ENCODE peak calls at places on chromosomes 4 and X, in nine cellular contexts. Z is thyroid gland, W is astrocyte, J is psoas muscle, N is cardiac muscle cell, X is A673, U is HCT116, H is astrocyte of the spinal cord, S is pancreas. K is an unnamed sample.

GRCh38 chr4:40722576-40723161 is 27.1 kb upstream of the NSUN7 start:
- DNase-seq in Z (no peak), W (no peak), J (no peak), N (peak; percentile 14), X (peak; percentile 40), U (no peak), H (no peak), S (peak; percentile 45), K (no peak)

GRCh38 chr4:6153874-6154273 is 46.5 kb downstream of the JAKMIP1 start:
- DNase-seq in Z (no peak), W (no peak), J (no peak), N (no peak), X (no peak), U (no peak), H (no peak), S (no peak), K (no peak)

GRCh38 chrX:70132244-70132643 is 1.0 kb upstream of the IGBP1 start:
- DNase-seq in Z (no peak), W (no peak), J (no peak), N (no peak), X (no peak), U (no peak), H (no peak), S (no peak), K (peak; percentile 3)

GRCh38 chrX:1323315-1323714 is 13.3 kb upstream of the IL3RA start:
- DNase-seq in Z (peak; percentile 25), W (no peak), J (peak; percentile 36), N (no peak), X (peak; percentile 57), U (peak; percentile 65), H (no peak), S (peak; percentile 26), K (no peak)

GRCh38 chrX:38220024-38220935 is at the start of gene SRPX:
- DNase-seq in Z (peak; percentile 12), W (peak; percentile 34), J (peak; percentile 31), N (peak; percentile 66), X (peak; percentile 74), U (peak; percentile 41), H (peak; percentile 53), S (peak; percentile 28), K (peak; percentile 60)

GRCh38 chr4:1627417-1628313 is 56.4 kb downstream of the FAM53A start:
- DNase-seq in Z (no peak), W (no peak), J (no peak), N (no peak), X (no peak), U (no peak), H (no peak), S (no peak), K (no peak)

GRCh38 chr4:87521757-87522374 is 7.3 kb downstream of the SPARCL1 start:
- DNase-seq in Z (no peak), W (peak; percentile 79), J (no peak), N (no peak), X (no peak), U (peak; percentile 19), H (peak; percentile 57), S (no peak), K (peak; percentile 66)

GRCh38 chr4:17613761-17614415 is 553 bp upstream of the MED28 start:
- DNase-seq in Z (peak; percentile 20), W (peak; percentile 74), J (no peak), N (peak; percentile 68), X (peak; percentile 6), U (no peak), H (no peak), S (no peak), K (no peak)

GRCh38 chr4:102390438-102390837 is 45.2 kb upstream of the SLC39A8 start:
- DNase-seq in Z (no peak), W (peak; percentile 74), J (no peak), N (peak; percentile 45), X (no peak), U (no peak), H (peak; percentile 55), S (no peak), K (peak; percentile 40)

GRCh38 chr4:54542540-54543041 is 115.2 kb upstream of the KIT start:
- DNase-seq in Z (no peak), W (no peak), J (no peak), N (no peak), X (no peak), U (no peak), H (peak; percentile 20), S (no peak), K (no peak)

GRCh38 chr4:158788608-158789007 is 19.8 kb downstream of the FNIP2 start:
- DNase-seq in Z (no peak), W (no peak), J (no peak), N (no peak), X (no peak), U (no peak), H (peak; percentile 17), S (no peak), K (peak; percentile 47)

GRCh38 chr4:165383757-165384156 is 4.9 kb downstream of the CPE start:
- DNase-seq in Z (no peak), W (peak; percentile 51), J (no peak), N (no peak), X (no peak), U (no peak), H (peak; percentile 29), S (no peak), K (peak; percentile 68)

GRCh38 chr4:54423066-54423465 is 194.0 kb downstream of the PDGFRA start:
- DNase-seq in Z (no peak), W (peak; percentile 11), J (no peak), N (no peak), X (no peak), U (no peak), H (peak; percentile 10), S (no peak), K (peak; percentile 42)

GRCh38 chrX:75522565-75523411 is at the start of gene ZDHHC15:
- DNase-seq in Z (peak; percentile 62), W (peak; percentile 45), J (peak; percentile 59), N (peak; percentile 0), X (peak; percentile 0), U (no peak), H (peak; percentile 35), S (peak; percentile 54), K (no peak)

GRCh38 chrX:34654939-34655338 is 2.1 kb downstream of the TMEM47 start:
- DNase-seq in Z (no peak), W (no peak), J (no peak), N (peak; percentile 28), X (peak; percentile 15), U (no peak), H (peak; percentile 29), S (no peak), K (peak; percentile 28)

GRCh38 chr4:1226167-1226514 is 22.8 kb downstream of the CTBP1 start:
- DNase-seq in Z (no peak), W (no peak), J (peak; percentile 69), N (no peak), X (no peak), U (no peak), H (no peak), S (no peak), K (no peak)

GRCh38 chrX:43000121-43000520 is 222.2 kb upstream of the PPP1R2C start:
- DNase-seq in Z (no peak), W (no peak), J (no peak), N (no peak), X (no peak), U (no peak), H (no peak), S (no peak), K (no peak)

DNA sequence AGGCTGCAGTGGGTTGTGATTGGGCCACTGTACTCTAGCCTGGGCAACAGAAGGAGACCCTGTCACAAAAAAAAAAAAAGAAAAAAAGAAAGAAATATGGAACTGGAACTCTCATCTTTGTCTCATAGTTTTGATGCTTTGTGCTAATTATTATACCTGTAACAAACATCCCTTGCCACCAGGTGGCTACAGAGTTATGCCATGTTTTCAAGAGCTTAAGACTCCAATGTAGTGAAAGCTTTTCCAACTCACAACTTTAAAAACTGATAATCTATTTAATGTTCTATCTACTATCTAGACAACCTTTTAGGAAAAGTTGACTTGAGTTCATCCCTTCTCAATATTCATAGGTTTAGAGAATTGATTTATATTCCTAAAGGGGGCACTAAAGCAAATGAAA is 42.4 kb downstream of the HTR2C start:
- DNase-seq in Z (peak; percentile 2), W (no peak), J (no peak), N (peak; percentile 35), X (peak; percentile 3), U (no peak), H (peak; percentile 12), S (no peak), K (peak; percentile 50)
- TF ChIP-seq CTCF in Z (peak; percentile 34), W (peak; percentile 11), J (peak; percentile 22), N (peak; percentile 37), X (peak; percentile 32), U (peak; percentile 36), H (peak; percentile 40), S (peak; percentile 34), K (peak; percentile 51)

GRCh38 chr4:108649863-108650211 is 562 bp upstream of the OSTC start:
- DNase-seq in Z (no peak), W (no peak), J (no peak), N (no peak), X (no peak), U (no peak), H (no peak), S (no peak), K (no peak)
- H3K4me3 ChIP-seq in Z (no peak overlapping the region), W (peak overlapping the region; percentile 100), J (peak overlapping the region; percentile 99), N (peak overlapping the region; percentile 68), X (peak overlapping the region; percentile 94), U (peak overlapping the region; percentile 31), H (peak overlapping the region; percentile 26), S (peak overlapping the region; percentile 58), K (peak overlapping the region; percentile 46)

GRCh38 chrX:106035064-106035463 is 3.5 kb downstream of the SERPINA7 start:
- DNase-seq in Z (no peak), W (no peak), J (no peak), N (peak; percentile 14), X (peak; percentile 3), U (peak; percentile 8), H (no peak), S (no peak), K (no peak)
- TF ChIP-seq CTCF in Z (peak; percentile 14), W (peak; percentile 37), J (no peak), N (peak; percentile 42), X (peak; percentile 30), U (peak; percentile 25), H (peak; percentile 52), S (no peak), K (no peak)

DNA sequence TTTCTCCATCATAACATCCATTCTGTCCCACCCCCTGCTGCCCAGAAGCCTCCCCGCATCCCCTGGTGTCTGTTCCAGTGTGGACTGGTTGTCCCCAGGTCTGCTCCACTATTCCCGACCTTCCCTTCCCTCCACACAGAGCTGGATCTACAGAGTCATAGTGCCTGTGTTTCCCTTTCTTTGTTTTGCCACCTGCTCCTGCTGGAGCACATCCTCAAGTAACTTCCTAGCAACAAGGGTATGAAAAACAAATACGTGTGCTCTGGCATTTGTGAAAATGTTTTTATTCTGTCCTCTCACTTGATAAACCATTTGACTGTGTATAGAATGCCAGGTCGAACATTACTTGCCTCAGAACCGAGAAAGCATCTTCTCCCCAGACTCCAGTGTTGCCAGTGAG is 29.9 kb upstream of the ADRA2C start:
- DNase-seq in Z (no peak), W (no peak), J (no peak), N (no peak), X (no peak), U (no peak), H (no peak), S (no peak), K (no peak)
- H3K4me3 ChIP-seq in Z (no peak overlapping the region), W (no peak overlapping the region), J (no peak overlapping the region), N (no peak overlapping the region), X (no peak overlapping the region), U (no peak overlapping the region), H (no peak overlapping the region), S (no peak overlapping the region), K (no peak overlapping the region)

DNA sequence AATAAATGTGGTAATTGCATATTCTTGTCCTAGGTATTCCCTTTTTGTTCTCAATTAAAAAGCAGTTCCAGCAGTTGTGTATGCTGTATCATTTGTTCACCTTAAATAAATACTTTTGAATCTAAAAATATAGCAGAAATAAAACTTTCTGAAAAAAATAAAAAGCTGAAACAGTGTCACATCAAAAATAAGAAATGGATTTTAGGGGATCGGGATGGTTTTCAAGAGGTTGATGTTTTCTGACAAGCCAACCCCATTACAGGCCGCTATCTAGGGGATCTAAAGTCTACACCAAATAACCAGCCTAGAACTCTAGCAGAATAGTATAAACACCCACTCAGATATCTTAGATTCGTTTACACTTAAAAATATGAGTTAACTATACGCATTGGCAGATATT is 95.4 kb upstream of the MAML3 start:
- DNase-seq in Z (no peak), W (peak; percentile 32), J (no peak), N (peak; percentile 62), X (peak; percentile 10), U (no peak), H (peak; percentile 73), S (no peak), K (peak; percentile 82)
- TF ChIP-seq CTCF in Z (no peak), W (no peak), J (no peak), N (no peak), X (no peak), U (no peak), H (no peak), S (no peak), K (no peak)

K was measured in fibroblast of the aortic adventitia.